ENCODE peak calls at places on chromosomes 16 and 17, in seven cellular contexts. B is left ventricle myocardium inferior, U is transverse colon, Z is colonic mucosa, X is A673, Q is HCT116, D is H1. G is an unnamed sample. For H3K4me1, the result is how much of the 10 kb centered on the place peaks cover.

GRCh38 chr17:17226451-17227265 is 10.3 kb downstream of the FLCN start:
- DNase-seq in B (no peak), U (no peak), Z (no peak), X (no peak), Q (no peak), D (no peak), G (no peak)

GRCh38 chr17:82915697-82916027 is 75.8 kb upstream of the ZNF750 start:
- DNase-seq in B (no peak), U (no peak), Z (no peak), X (no peak), Q (no peak), D (no peak), G (peak)

GRCh38 chr17:65586899-65587298 is 25.5 kb upstream of the AXIN2 start:
- DNase-seq in B (no peak), U (no peak), Z (no peak), X (peak), Q (no peak), D (no peak), G (no peak)

GRCh38 chr16:2163211-2163881 is 7.8 kb downstream of the TRAF7 start:
- DNase-seq in B (no peak), U (peak), Z (peak), X (no peak), Q (no peak), D (no peak), G (no peak)

GRCh38 chr17:38428150-38428642 is at the start of gene ARHGAP23:
- DNase-seq in B (peak), U (peak), Z (peak), X (peak), Q (no peak), D (no peak), G (peak)

GRCh38 chr16:57538235-57538711 is 1.9 kb upstream of the CCDC102A start:
- DNase-seq in B (no peak), U (no peak), Z (peak), X (no peak), Q (no peak), D (no peak), G (no peak)

GRCh38 chr16:79182618-79183017 is 417.9 kb downstream of the MAF start:
- DNase-seq in B (no peak), U (no peak), Z (no peak), X (no peak), Q (no peak), D (no peak), G (no peak)

GRCh38 chr17:58219789-58220183 is 731 bp upstream of the MKS1 start:
- DNase-seq in B (no peak), U (no peak), Z (no peak), X (no peak), Q (no peak), D (no peak), G (no peak)

GRCh38 chr17:7912927-7913524 is 3.1 kb downstream of the RNF227 start:
- DNase-seq in B (no peak), U (no peak), Z (peak), X (peak), Q (peak), D (no peak), G (no peak)

GRCh38 chr17:11948791-11949190 is 48.5 kb downstream of the ZNF18 start:
- DNase-seq in B (no peak), U (no peak), Z (no peak), X (no peak), Q (peak), D (no peak), G (peak)

GRCh38 chr16:84526794-84527485 is 22.5 kb upstream of the MEAK7 start:
- DNase-seq in B (peak), U (no peak), Z (no peak), X (no peak), Q (no peak), D (no peak), G (no peak)

GRCh38 chr17:7932483-7932891 is 481 bp downstream of the CNTROB start:
- DNase-seq in B (no peak), U (peak), Z (peak), X (no peak), Q (no peak), D (no peak), G (peak)

GRCh38 chr17:78089557-78090281 is 38.8 kb downstream of the TMC6 start:
- DNase-seq in B (no peak), U (no peak), Z (no peak), X (no peak), Q (no peak), D (no peak), G (no peak)

GRCh38 chr16:79677799-79678525 is 77.4 kb upstream of the MAF start:
- DNase-seq in B (no peak), U (no peak), Z (no peak), X (no peak), Q (no peak), D (no peak), G (no peak)

GRCh38 chr16:87345721-87346424 is 28.7 kb upstream of the C16orf95 start:
- DNase-seq in B (no peak), U (no peak), Z (no peak), X (no peak), Q (no peak), D (no peak), G (peak)

GRCh38 chr16:52584921-52585320 is 38.0 kb upstream of the TOX3 start:
- DNase-seq in B (no peak), U (no peak), Z (no peak), X (no peak), Q (no peak), D (no peak), G (no peak)

GRCh38 chr16:53094013-53094630 is 39.3 kb downstream of the CHD9 start:
- DNase-seq in B (peak), U (peak), Z (peak), X (peak), Q (no peak), D (no peak), G (peak)

GRCh38 chr16:8989099-8989878 is 25.6 kb upstream of the USP7 start:
- DNase-seq in B (no peak), U (peak), Z (peak), X (no peak), Q (no peak), D (no peak), G (no peak)

GRCh38 chr17:4499431-4500187 is 928 bp downstream of the SPNS2 start:
- DNase-seq in B (no peak), U (no peak), Z (no peak), X (peak), Q (no peak), D (no peak), G (no peak)

GRCh38 chr17:77473615-77474226 is 333.0 kb downstream of the SEC14L1 start:
- DNase-seq in B (no peak), U (no peak), Z (no peak), X (peak), Q (peak), D (no peak), G (peak)

GRCh38 chr16:1781758-1782407 is 488 bp downstream of the SPSB3 start:
- DNase-seq in B (no peak), U (peak), Z (peak), X (peak), Q (no peak), D (no peak), G (peak)

GRCh38 chr16:69003500-69003899 is 102.0 kb upstream of the HAS3 start:
- DNase-seq in B (no peak), U (no peak), Z (no peak), X (no peak), Q (peak), D (no peak), G (no peak)

GRCh38 chr17:10803830-10804498 is at the start of gene TMEM238L:
- DNase-seq in B (peak), U (peak), Z (peak), X (no peak), Q (no peak), D (no peak), G (no peak)

GRCh38 chr16:55280622-55281021 is 43.4 kb upstream of the IRX6 start:
- DNase-seq in B (no peak), U (no peak), Z (no peak), X (peak), Q (no peak), D (no peak), G (no peak)

GRCh38 chr17:75350029-75350428 is 55.4 kb downstream of the GRB2 start:
- DNase-seq in B (no peak), U (no peak), Z (no peak), X (no peak), Q (no peak), D (no peak), G (no peak)

GRCh38 chr17:75352079-75352569 is 53.4 kb downstream of the GRB2 start:
- DNase-seq in B (no peak), U (no peak), Z (no peak), X (no peak), Q (no peak), D (no peak), G (peak)

GRCh38 chr17:75348386-75349012 is 57.0 kb downstream of the GRB2 start:
- DNase-seq in B (no peak), U (no peak), Z (no peak), X (no peak), Q (no peak), D (no peak), G (no peak)

GRCh38 chr17:75349589-75349988 is 55.9 kb downstream of the GRB2 start:
- DNase-seq in B (no peak), U (no peak), Z (no peak), X (no peak), Q (no peak), D (no peak), G (no peak)

GRCh38 chr17:75350706-75351105 is 54.8 kb downstream of the GRB2 start:
- DNase-seq in B (no peak), U (no peak), Z (no peak), X (no peak), Q (no peak), D (no peak), G (no peak)
- H3K4me3 ChIP-seq in B (no peak), U (no peak), Z (no peak), X (no peak), Q (no peak), D (no peak), G (no peak)

GRCh38 chr17:75847595-75848522 is 3.7 kb upstream of the UNC13D start:
- DNase-seq in B (no peak), U (no peak), Z (no peak), X (no peak), Q (no peak), D (no peak), G (no peak)
- H3K4me1 ChIP-seq in B (half or more), U (under half), Z (under half), X (under half), Q (under half), D (under half), G (under half)

GRCh38 chr16:70380919-70381603 is 34.4 kb downstream of the DDX19A start:
- DNase-seq in B (peak), U (peak), Z (peak), X (peak), Q (peak), D (peak), G (peak)
- TF ChIP-seq CTCF in B (peak), U (peak), Z (no peak), X (peak), Q (peak), D (peak), G (no peak)

GRCh38 chr17:81044764-81045589 is 10.0 kb downstream of the BAIAP2 start:
- DNase-seq in B (peak), U (peak), Z (peak), X (peak), Q (no peak), D (no peak), G (peak)

GRCh38 chr17:81042606-81043005 is 7.7 kb downstream of the BAIAP2 start:
- DNase-seq in B (no peak), U (no peak), Z (no peak), X (no peak), Q (no peak), D (no peak), G (no peak)

GRCh38 chr17:81044428-81044763 is 9.4 kb downstream of the BAIAP2 start:
- DNase-seq in B (no peak), U (no peak), Z (no peak), X (no peak), Q (no peak), D (no peak), G (no peak)

GRCh38 chr17:81043319-81043724 is 8.4 kb downstream of the BAIAP2 start:
- DNase-seq in B (no peak), U (no peak), Z (no peak), X (no peak), Q (no peak), D (no peak), G (peak)

GRCh38 chr17:81043725-81044427 is 8.9 kb downstream of the BAIAP2 start:
- DNase-seq in B (no peak), U (no peak), Z (no peak), X (peak), Q (peak), D (peak), G (peak)
- H3K4me3 ChIP-seq in B (peak), U (no peak), Z (no peak), X (no peak), Q (peak), D (no peak), G (no peak)

DNA sequence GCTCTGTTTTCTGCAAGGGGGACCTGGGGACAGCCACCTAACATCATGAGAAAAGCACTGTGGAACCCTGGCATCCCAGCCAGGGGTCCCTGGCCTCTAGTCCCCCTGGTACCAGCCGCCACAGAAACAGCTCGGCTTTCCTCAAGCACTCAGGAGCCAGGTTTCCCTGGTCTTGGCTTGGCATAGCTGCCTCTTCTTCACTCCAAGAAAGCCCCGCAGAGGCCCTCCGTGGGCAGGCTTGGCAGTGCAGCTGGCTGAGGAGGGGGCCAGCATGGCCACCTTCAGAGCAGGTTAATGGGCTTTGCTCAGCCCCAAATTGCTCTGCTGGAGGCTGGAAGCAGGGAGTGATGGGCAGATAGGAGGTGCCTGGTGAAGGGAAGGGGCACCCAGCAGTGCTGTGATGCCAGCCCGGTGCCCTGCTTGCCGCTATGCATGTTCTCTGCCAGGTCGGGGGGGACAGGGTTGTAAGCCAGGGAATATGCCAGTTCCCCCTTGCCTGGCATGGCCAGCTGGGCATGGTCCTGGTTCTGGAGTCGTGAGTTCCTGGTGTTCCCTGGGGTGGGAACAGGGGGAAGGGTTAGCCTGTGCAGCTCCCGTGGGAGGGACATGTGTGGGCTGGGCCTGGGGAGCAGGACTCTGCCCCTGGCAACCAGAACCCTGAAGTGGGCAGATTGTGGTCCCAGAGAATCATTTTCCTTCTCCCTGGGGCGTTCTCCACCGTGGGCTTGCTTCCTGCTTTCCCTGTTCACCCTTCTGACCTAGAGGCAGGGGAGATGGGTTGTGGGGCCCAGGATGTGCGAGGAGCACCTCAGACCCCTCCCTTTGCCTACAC is 3.2 kb downstream of the ANKRD13B start:
- DNase-seq in B (no peak), U (no peak), Z (no peak), X (no peak), Q (no peak), D (no peak), G (no peak)
- H3K4me1 ChIP-seq in B (half or more), U (under half), Z (under half), X (half or more), Q (under half), D (under half), G (under half)

DNA sequence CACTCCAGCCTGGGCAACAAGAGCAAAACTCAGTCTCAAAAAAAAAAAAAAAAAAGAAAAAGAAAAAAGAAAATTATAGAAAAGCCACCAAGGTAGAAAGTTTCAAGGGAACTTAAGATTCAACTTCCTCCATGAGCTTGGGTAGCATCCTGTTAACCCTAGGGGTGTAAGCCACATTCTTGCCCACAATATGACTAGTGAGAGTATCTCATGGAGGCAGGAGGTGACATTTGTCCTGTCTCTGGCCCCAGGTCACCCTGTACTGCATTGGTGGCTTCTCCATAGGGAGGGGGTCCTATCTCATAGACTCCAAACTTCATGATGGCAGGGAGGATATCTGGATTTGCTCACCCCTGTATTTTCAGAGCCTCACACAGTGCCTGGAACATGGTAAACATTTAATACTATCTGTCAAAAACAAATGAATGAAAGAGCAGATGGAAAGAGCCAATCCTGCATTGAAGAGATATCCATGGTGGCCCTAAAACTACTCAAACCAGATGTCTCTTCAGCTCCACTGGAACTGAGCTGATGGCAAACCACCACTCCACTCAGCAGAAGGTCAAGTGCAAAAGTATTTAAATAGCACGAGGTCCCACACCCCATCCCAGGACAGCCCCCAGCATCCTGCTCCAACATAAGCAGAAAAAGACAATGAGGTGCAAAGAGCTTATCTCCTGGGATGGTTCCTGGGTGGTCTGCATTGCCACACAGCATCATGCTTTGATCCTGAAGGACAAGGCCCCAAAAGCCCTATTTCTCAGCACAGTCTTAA is 50.3 kb downstream of the EMP2 start:
- DNase-seq in B (no peak), U (no peak), Z (no peak), X (no peak), Q (no peak), D (no peak), G (no peak)
- TF ChIP-seq CTCF in B (no peak), U (no peak), Z (no peak), X (no peak), Q (no peak), D (no peak), G (no peak)

GRCh38 chr17:28895794-28896447 is 1.6 kb downstream of the FLOT2 start:
- DNase-seq in B (no peak), U (no peak), Z (no peak), X (no peak), Q (no peak), D (no peak), G (no peak)
- H3K4me3 ChIP-seq in B (peak), U (no peak), Z (peak), X (peak), Q (peak), D (peak), G (peak)

G was measured in left lung.